ENCODE peak calls at places on chromosome 6, in five cellular contexts. B is MCF 10A; V is CD8-positive, alpha-beta T cell; N is GM12864; J is esophagus muscularis mucosa. C is an unnamed sample.

GRCh38 chr6:33925210-33925609 is 121.4 kb upstream of the MLN start:
- DNase-seq in J (no peak), V (no peak), B (no peak), N (no peak), C (no peak)

GRCh38 chr6:18262812-18263560 is 1.3 kb downstream of the DEK start:
- DNase-seq in N (peak; percentile 89), V (no peak), J (no peak), B (peak; percentile 34), C (peak; percentile 83)

GRCh38 chr6:23533311-23533710 is 592.7 kb upstream of the NRSN1 start:
- DNase-seq in B (peak; percentile 13), J (no peak), N (no peak), V (no peak), C (no peak)

GRCh38 chr6:540490-540889 is 116.4 kb downstream of the HUS1B start:
- DNase-seq in N (no peak), J (no peak), B (no peak), V (no peak), C (no peak)

GRCh38 chr6:26044140-26045045 is 42.8 kb upstream of the HFE start:
- DNase-seq in V (peak; percentile 70), N (no peak), J (no peak), B (peak; percentile 33), C (no peak)

GRCh38 chr6:112640895-112641294 is 293.8 kb downstream of the RFPL4B start:
- DNase-seq in V (no peak), J (no peak), N (no peak), B (no peak), C (no peak)

GRCh38 chr6:131124341-131125071 is 10.8 kb upstream of the AKAP7 start:
- DNase-seq in B (no peak), J (no peak), N (no peak), V (no peak), C (no peak)

GRCh38 chr6:33851959-33852358 is 48.2 kb upstream of the MLN start:
- DNase-seq in J (no peak), B (peak; percentile 38), N (no peak), V (no peak), C (no peak)

GRCh38 chr6:163354779-163355431 is 59.6 kb upstream of the QKI start:
- DNase-seq in J (no peak), V (no peak), N (no peak), B (no peak), C (no peak)

GRCh38 chr6:82113231-82113630 is 134.3 kb downstream of the IBTK start:
- DNase-seq in J (no peak), V (no peak), B (no peak), N (no peak), C (no peak)

GRCh38 chr6:99838607-99839006 is 155.4 kb downstream of the MCHR2 start:
- DNase-seq in J (no peak), N (no peak), V (no peak), B (no peak), C (no peak)

GRCh38 chr6:90399970-90400369 is 103.3 kb upstream of the BACH2 start:
- DNase-seq in N (no peak), J (no peak), B (no peak), V (no peak), C (no peak)

GRCh38 chr6:88741939-88742338 is 221.5 kb downstream of the RNGTT start:
- DNase-seq in N (no peak), J (no peak), B (no peak), V (no peak), C (no peak)

GRCh38 chr6:78947529-78947928 is 80.2 kb downstream of the IRAK1BP1 start:
- DNase-seq in V (no peak), B (peak; percentile 11), J (no peak), N (no peak), C (no peak)

GRCh38 chr6:5388319-5388718 is 127.0 kb downstream of the FARS2 start:
- DNase-seq in J (no peak), N (no peak), B (no peak), V (no peak), C (no peak)

GRCh38 chr6:146593978-146594377 is 4.8 kb upstream of the ADGB start:
- DNase-seq in J (no peak), B (no peak), V (no peak), N (no peak), C (no peak)

GRCh38 chr6:150690681-150691080 is 91.0 kb downstream of the PLEKHG1 start:
- DNase-seq in B (no peak), N (no peak), V (no peak), J (no peak), C (no peak)

GRCh38 chr6:94269256-94269655 is 849.9 kb upstream of the EPHA7 start:
- DNase-seq in B (no peak), N (no peak), V (no peak), J (no peak), C (no peak)

GRCh38 chr6:51893356-51893755 is 194.1 kb downstream of the PKHD1 start:
- DNase-seq in J (no peak), V (no peak), N (no peak), B (no peak), C (no peak)

DNA sequence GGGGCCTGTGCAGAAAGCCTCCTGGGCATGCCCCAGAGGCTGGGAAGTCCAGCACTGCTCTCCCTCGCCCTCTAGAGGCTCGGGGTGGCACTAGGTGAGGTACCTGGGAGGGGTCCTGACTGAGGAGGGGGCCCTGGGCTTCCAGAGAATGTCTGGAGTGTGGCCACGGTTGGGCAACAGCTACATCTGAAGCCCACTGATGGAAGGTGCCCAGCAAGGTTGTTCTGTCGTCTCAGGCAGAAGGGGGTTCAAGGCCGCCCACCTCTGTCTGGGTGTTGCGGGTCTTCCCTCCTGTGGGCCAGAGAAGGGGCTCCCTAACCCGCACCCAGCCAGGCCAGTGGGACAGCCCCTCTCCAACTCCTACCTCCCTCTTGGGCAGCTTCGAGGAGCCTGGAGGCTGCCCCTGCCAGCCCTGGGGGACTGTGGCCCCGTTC is 11.4 kb upstream of the VEGFA start:
- DNase-seq in J (no peak), B (no peak), V (no peak), N (no peak), C (peak; percentile 60)
- TF ChIP-seq CTCF in J (peak; percentile 57), B (peak; percentile 57), V (peak; percentile 32), N (peak; percentile 90), C (peak; percentile 83)

GRCh38 chr6:7140631-7141366 is 33.0 kb downstream of the RREB1 start:
- DNase-seq in J (peak; percentile 99), V (peak; percentile 84), B (peak; percentile 80), N (no peak), C (peak; percentile 93)
- TF ChIP-seq CTCF in J (no peak), V (no peak), B (no peak), N (no peak), C (no peak)

DNA sequence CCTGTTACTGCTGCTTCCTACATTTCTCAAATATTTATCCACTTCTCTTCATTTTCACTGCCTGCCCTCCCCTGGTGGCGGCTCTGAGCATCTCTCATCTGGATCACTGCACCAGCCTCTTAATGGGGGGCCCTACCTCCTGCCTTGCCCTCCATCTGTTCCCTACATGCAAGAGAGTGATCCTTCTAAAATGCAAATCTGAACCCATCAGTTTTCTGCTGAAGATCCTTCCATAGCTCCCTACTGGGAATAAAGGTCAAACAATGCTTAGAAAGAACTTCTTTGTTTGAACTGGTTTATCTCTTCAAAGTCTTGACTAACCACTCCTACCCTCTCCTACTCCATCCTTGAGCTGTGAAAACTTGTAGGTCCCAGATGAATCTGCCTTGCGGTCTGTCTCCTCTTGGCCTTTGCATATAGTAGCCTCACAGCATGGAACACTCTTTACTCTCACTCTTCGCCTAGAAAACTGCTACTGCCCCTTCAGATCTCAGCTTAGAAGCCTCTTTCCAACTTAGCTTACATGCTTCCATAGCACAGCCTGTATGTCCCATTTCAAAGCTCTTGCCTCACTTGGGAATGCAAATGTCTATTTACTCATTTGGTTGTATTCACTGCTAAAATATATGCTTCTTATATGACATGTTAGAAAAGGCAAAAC is 119.3 kb downstream of the QRSL1 start:
- DNase-seq in N (no peak), V (no peak), J (no peak), B (no peak), C (no peak)
- TF ChIP-seq CTCF in N (peak; percentile 41), V (no peak), J (no peak), B (no peak), C (no peak)

GRCh38 chr6:30687659-30688431 is 1.4 kb upstream of the PPP1R18 start:
- DNase-seq in J (no peak), N (no peak), B (peak; percentile 51), V (no peak), C (no peak)
- TF ChIP-seq CTCF in J (peak; percentile 43), N (no peak), B (no peak), V (no peak), C (no peak)

C was measured in GM13977.